ENCODE peak calls at places on chromosomes 2 and 18, in four cellular contexts. R is SK-N-SH, U is HepG2, I is K562. W is an unnamed sample.

GRCh38 chr2:218882866-218883366 is 2.3 kb downstream of the WNT10A start:
- DNase-seq in I (no peak), R (peak), U (no peak), W (no peak)

GRCh38 chr2:233242231-233242917 is 9.1 kb upstream of the ATG16L1 start:
- DNase-seq in I (no peak), R (no peak), U (no peak), W (no peak)

GRCh38 chr18:49973592-49973991 is 160.3 kb upstream of the ACAA2 start:
- DNase-seq in R (no peak), I (no peak), U (no peak), W (no peak)

GRCh38 chr2:58562281-58562680 is 321.2 kb upstream of the FANCL start:
- DNase-seq in I (no peak), R (no peak), U (no peak), W (no peak)

GRCh38 chr2:230913812-230914211 is 11.2 kb downstream of the GPR55 start:
- DNase-seq in U (no peak), R (no peak), I (no peak), W (no peak)

GRCh38 chr18:58117685-58118403 is 73.8 kb downstream of the NEDD4L start:
- DNase-seq in U (peak), R (no peak), I (peak), W (no peak)

GRCh38 chr2:41698787-41699422 is 348.9 kb upstream of the PKDCC start:
- DNase-seq in I (peak), U (no peak), R (peak), W (no peak)

GRCh38 chr2:234328444-234328990 is 168.4 kb downstream of the ARL4C start:
- DNase-seq in R (no peak), I (no peak), U (no peak), W (no peak)

GRCh38 chr18:48402953-48403352 is 6.2 kb downstream of the ZBTB7C start:
- DNase-seq in R (no peak), I (no peak), U (no peak), W (no peak)

GRCh38 chr2:180573951-180574350 is 406.5 kb upstream of the UBE2E3 start:
- DNase-seq in I (no peak), U (no peak), R (no peak), W (no peak)

GRCh38 chr18:4455113-4455811 is at the start of gene DLGAP1:
- DNase-seq in I (no peak), R (peak), U (peak), W (no peak)

GRCh38 chr2:120984452-120985173 is 248.9 kb downstream of the GLI2 start:
- DNase-seq in I (no peak), R (no peak), U (no peak), W (no peak)

GRCh38 chr2:41949541-41950439 is 98.0 kb upstream of the PKDCC start:
- DNase-seq in R (no peak), I (no peak), U (no peak), W (no peak)

GRCh38 chr2:30684996-30685395 is 122.2 kb downstream of the CAPN13 start:
- DNase-seq in R (no peak), U (no peak), I (no peak), W (no peak)

GRCh38 chr2:158510887-158511286 is 54.1 kb downstream of the PKP4 start:
- DNase-seq in U (no peak), I (no peak), R (no peak), W (no peak)

GRCh38 chr2:199309973-199310372 is 147.8 kb downstream of the SATB2 start:
- DNase-seq in R (no peak), I (no peak), U (no peak), W (no peak)

GRCh38 chr18:52152036-52152435 is 188.0 kb upstream of the DCC start:
- DNase-seq in I (no peak), R (no peak), U (no peak), W (no peak)

GRCh38 chr2:96800762-96801463 is 15.2 kb upstream of the CNNM3 start:
- DNase-seq in I (peak), U (peak), R (peak), W (no peak)

GRCh38 chr18:79608069-79608468 is 71.5 kb upstream of the CTDP1 start:
- DNase-seq in I (no peak), R (no peak), U (no peak), W (no peak)

GRCh38 chr2:127622561-127623387 is 23.2 kb upstream of the GPR17 start:
- DNase-seq in R (peak), U (no peak), I (no peak), W (no peak)

GRCh38 chr2:151159109-151159690 is 102.5 kb downstream of the RBM43 start:
- DNase-seq in U (no peak), I (no peak), R (no peak), W (no peak)

GRCh38 chr2:101204400-101205095 is 48.1 kb upstream of the CNOT11 start:
- DNase-seq in I (peak), U (peak), R (no peak), W (no peak)

GRCh38 chr2:181655519-181655918 is 1.4 kb downstream of the CERKL start:
- DNase-seq in U (no peak), R (no peak), I (no peak), W (no peak)

GRCh38 chr2:27717070-27717453 is 53.4 kb downstream of the SLC4A1AP start:
- DNase-seq in U (no peak), I (no peak), R (peak), W (no peak)

GRCh38 chr2:220341014-220341413 is 713.6 kb downstream of the SLC4A3 start:
- DNase-seq in R (no peak), U (no peak), I (no peak), W (no peak)

GRCh38 chr2:185137700-185138099 is 539.4 kb downstream of the ZNF804A start:
- DNase-seq in R (no peak), U (no peak), I (no peak), W (no peak)

GRCh38 chr18:73715228-73715670 is 432.4 kb downstream of the FBXO15 start:
- DNase-seq in U (no peak), I (no peak), R (no peak), W (no peak)

GRCh38 chr2:33378551-33379220 is 97.8 kb upstream of the RASGRP3 start:
- DNase-seq in U (no peak), R (no peak), I (no peak), W (no peak)

GRCh38 chr18:23228102-23229051 is 93.1 kb downstream of the CABLES1 start:
- DNase-seq in I (no peak), R (no peak), U (no peak), W (peak)

GRCh38 chr2:170715932-170716777 is 1.0 kb downstream of the SP5 start:
- DNase-seq in R (peak), U (peak), I (no peak), W (no peak)

GRCh38 chr2:237588044-237588696 is 2.4 kb downstream of the RAB17 start:
- DNase-seq in R (no peak), U (no peak), I (no peak), W (no peak)

GRCh38 chr2:217256261-217256660 is 396.4 kb upstream of the TNP1 start:
- DNase-seq in U (no peak), R (no peak), I (no peak), W (no peak)

GRCh38 chr2:28088970-28089369 is 198.4 kb downstream of the BABAM2 start:
- DNase-seq in I (no peak), R (no peak), U (no peak), W (no peak)

GRCh38 chr2:727071-727470 is 49.9 kb upstream of the TMEM18 start:
- DNase-seq in I (no peak), R (no peak), U (no peak), W (peak)

GRCh38 chr2:15639323-15640251 is 47.9 kb downstream of the DDX1 start:
- DNase-seq in I (no peak), R (no peak), U (no peak), W (no peak)

GRCh38 chr2:225244933-225245332 is 154.6 kb upstream of the NYAP2 start:
- DNase-seq in R (no peak), I (no peak), U (no peak), W (no peak)

GRCh38 chr2:162521871-162522655 is 178.1 kb downstream of the GCA start:
- DNase-seq in R (no peak), U (no peak), I (no peak), W (no peak)

GRCh38 chr2:8608411-8608954 is 73.4 kb upstream of the ID2 start:
- DNase-seq in R (no peak), I (no peak), U (no peak), W (peak)

GRCh38 chr18:34760444-34760843 is 50.3 kb downstream of the DTNA start:
- DNase-seq in I (no peak), R (no peak), U (no peak), W (no peak)

GRCh38 chr2:127695491-127696472 is 5.5 kb upstream of the SFT2D3 start:
- DNase-seq in U (no peak), I (no peak), R (peak), W (no peak)

GRCh38 chr2:221360742-221361141 is 211.4 kb downstream of the EPHA4 start:
- DNase-seq in U (no peak), I (no peak), R (no peak), W (no peak)
- TF ChIP-seq NFIC in U (no peak), I (no peak), R (no peak), W (no peak)

GRCh38 chr18:77263471-77263774 is 13.8 kb downstream of the GALR1 start:
- DNase-seq in I (no peak), U (peak), R (no peak), W (no peak)
- TF ChIP-seq NFIC in I (no peak), U (no peak), R (no peak), W (no peak)

DNA sequence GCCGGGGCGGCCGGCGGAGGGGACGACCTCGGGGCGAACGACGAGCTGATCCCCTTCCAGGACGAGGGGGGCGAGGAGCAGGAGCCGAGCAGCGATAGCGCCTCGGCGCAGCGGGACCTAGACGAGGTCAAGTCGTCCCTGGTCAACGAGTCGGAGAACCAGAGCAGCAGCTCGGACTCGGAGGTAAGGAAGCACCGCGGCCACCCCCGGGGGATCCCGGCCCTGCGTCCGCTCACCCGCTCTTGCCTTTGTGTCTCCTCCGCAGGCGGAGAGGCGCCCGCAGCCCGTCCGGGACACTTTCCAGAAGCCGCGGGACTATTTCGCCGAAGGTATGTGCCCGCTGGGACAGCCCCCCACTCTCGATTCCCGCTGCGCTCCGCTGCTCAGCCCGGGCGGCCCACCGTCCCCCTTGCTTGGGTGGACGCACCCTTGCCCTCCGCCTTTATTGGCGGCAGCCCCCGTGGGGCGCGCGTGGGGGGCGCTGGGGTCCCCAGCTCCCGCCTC is 611 bp downstream of the TCF7L1 start:
- DNase-seq in R (peak), I (no peak), U (no peak), W (no peak)
- TF ChIP-seq NFIC in R (no peak), I (no peak), U (no peak), W (no peak)

GRCh38 chr2:53486185-53486584 is 281.4 kb upstream of the CHAC2 start:
- DNase-seq in I (no peak), R (peak), U (no peak), W (no peak)

DNA sequence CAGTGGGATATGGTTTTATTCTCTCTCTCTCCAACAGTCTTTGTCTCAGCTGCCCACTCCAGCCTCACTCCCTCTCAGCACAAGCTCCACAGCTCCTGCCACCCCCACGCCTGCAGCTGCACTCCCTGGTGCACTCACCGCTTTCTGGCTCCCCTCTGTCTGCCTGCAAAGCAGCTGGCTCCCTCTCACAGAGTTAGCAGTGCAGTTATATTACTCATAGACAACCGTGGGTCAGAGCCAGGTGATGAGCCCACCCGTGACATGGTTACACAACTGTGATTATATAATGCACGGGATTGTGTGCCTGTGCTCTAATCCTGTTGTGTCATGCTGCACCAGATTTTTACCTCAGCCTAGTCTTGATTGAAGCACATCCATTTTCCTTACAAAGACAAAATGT is 276.9 kb upstream of the CHAC2 start:
- DNase-seq in R (no peak), U (no peak), I (no peak), W (no peak)
- TF ChIP-seq NFIC in R (no peak), U (no peak), I (no peak), W (no peak)

GRCh38 chr2:23563673-23564617 is 179.0 kb downstream of the KLHL29 start:
- DNase-seq in R (peak), U (no peak), I (no peak), W (no peak)
- TF ChIP-seq NFIC in R (no peak), U (no peak), I (no peak), W (no peak)

GRCh38 chr2:24920813-24921441 is 890 bp upstream of the ADCY3 start:
- DNase-seq in I (peak), R (peak), U (peak), W (no peak)
- TF ChIP-seq NFIC in I (no peak), R (no peak), U (no peak), W (no peak)

GRCh38 chr2:201984800-201985525 is 48.7 kb upstream of the FZD7 start:
- DNase-seq in R (peak), U (no peak), I (no peak), W (no peak)
- TF ChIP-seq NFIC in R (peak), U (no peak), I (no peak), W (no peak)

GRCh38 chr18:26961805-26962204 is 96.3 kb upstream of the AQP4 start:
- DNase-seq in U (no peak), I (no peak), R (no peak), W (no peak)

GRCh38 chr18:26960901-26961300 is 95.4 kb upstream of the AQP4 start:
- DNase-seq in I (no peak), R (no peak), U (no peak), W (no peak)

DNA sequence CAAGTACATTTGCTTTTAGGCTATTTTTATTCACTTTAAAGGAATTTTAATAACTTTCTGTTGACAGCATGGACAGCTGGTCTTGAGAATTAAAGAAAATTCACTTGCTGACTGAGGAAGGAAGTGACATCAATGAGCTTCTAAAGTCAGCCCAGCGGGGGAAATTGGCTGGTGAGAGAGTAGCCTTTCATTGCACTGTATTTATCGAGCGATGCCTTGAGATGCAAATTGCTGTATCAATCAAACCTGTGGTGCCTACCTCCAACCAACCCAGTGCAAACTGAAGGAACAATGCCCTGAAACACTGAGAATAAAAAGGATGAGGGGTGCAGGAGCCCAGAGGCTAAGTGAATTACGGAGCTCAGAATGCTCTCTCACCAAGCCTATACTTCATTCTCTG is 91.4 kb upstream of the AQP4 start:
- DNase-seq in R (no peak), I (no peak), U (no peak), W (no peak)
- TF ChIP-seq NFIC in R (no peak), I (no peak), U (no peak), W (no peak)

DNA sequence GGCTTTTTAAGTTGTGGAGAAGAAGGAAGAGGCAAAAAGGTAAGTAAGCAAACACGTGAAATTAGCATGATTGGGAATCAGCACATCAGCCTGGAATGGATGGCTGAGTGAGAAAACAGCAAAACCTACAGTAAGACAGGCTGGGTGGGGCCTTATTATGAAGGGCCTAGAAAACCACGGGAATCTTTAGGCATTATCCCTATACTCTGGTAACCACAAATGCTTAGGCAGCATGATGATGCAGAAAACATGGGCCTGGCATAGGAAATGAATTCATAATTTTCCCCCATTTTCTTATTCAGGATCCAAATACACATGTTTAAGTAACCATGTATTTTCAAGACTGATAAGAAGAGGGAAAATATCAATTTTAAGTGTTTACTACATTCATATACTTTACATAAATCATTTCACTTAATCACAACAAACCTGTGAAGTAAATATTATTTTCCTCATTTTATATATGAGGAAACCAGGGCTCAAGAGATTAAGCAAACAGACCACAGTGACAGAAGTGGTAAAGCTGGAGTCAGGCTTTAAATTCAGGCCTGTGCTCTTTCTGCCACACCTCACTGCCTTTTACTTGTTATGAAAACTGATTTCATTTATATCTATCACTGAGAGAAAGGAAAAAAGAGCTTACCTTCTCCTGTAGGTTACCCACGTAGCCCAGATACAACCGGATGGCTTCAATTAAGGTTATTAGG is 4.0 kb downstream of the TMEM17 start:
- DNase-seq in R (peak), U (no peak), I (no peak), W (no peak)
- TF ChIP-seq NFIC in R (no peak), U (no peak), I (no peak), W (no peak)

W was measured in GM12878.